ENCODE peak calls at places on chromosomes 6 and 20, in ten cellular contexts. C, H, F, W, E, O, Q, N, S and G are unnamed samples.

GRCh38 chr6:53723331-53723730 is 57.8 kb upstream of the KLHL31 start:
- DNase-seq in O (no peak), E (no peak), W (no peak), N (no peak), Q (no peak), C (no peak), S (no peak), H (no peak), F (no peak), G (no peak)

GRCh38 chr20:17863209-17863576 is 105.4 kb downstream of the SNX5 start:
- DNase-seq in F (no peak), H (no peak), N (no peak), E (no peak), Q (no peak), C (no peak), W (no peak), O (no peak), S (no peak), G (no peak)

GRCh38 chr20:35305682-35306556 is 13.7 kb upstream of the FAM83C start:
- DNase-seq in W (peak), O (peak), Q (peak), F (no peak), E (no peak), C (no peak), S (no peak), N (peak), H (peak), G (no peak)

GRCh38 chr20:14069796-14070195 is 74.5 kb downstream of the MACROD2 start:
- DNase-seq in S (no peak), Q (peak), F (no peak), N (peak), E (no peak), H (no peak), C (no peak), W (peak), O (peak), G (no peak)

GRCh38 chr6:26064619-26065257 is 22.5 kb upstream of the HFE start:
- DNase-seq in S (no peak), C (no peak), O (peak), F (peak), E (no peak), W (peak), H (no peak), N (no peak), Q (peak), G (peak)

GRCh38 chr6:151380848-151381205 is 10.5 kb downstream of the ZBTB2 start:
- DNase-seq in Q (no peak), S (no peak), N (no peak), F (no peak), W (no peak), E (no peak), H (no peak), C (no peak), O (no peak), G (no peak)

GRCh38 chr20:35395728-35396127 is 16.0 kb downstream of the UQCC1 start:
- DNase-seq in C (no peak), W (peak), F (no peak), Q (peak), O (peak), E (no peak), N (no peak), H (peak), S (no peak), G (no peak)

GRCh38 chr6:145815875-145816274 is 1.3 kb upstream of the FBXO30 start:
- DNase-seq in W (peak), Q (peak), S (no peak), N (no peak), O (no peak), F (no peak), H (no peak), C (no peak), E (no peak), G (peak)

GRCh38 chr6:45310118-45310788 is 17.9 kb upstream of the RUNX2 start:
- DNase-seq in W (no peak), O (no peak), N (no peak), C (peak), Q (peak), F (no peak), E (no peak), H (no peak), S (no peak), G (no peak)

GRCh38 chr6:52820198-52820597 is 16.6 kb upstream of the GSTA1 start:
- DNase-seq in N (no peak), F (no peak), W (peak), E (no peak), Q (no peak), H (no peak), O (no peak), C (no peak), S (no peak), G (no peak)

GRCh38 chr20:8853805-8854338 is 215.0 kb upstream of the PLCB4 start:
- DNase-seq in O (peak), W (peak), S (no peak), C (no peak), F (no peak), N (peak), Q (peak), E (no peak), H (peak), G (peak)

GRCh38 chr20:37690626-37691369 is 3.0 kb upstream of the CTNNBL1 start:
- DNase-seq in H (no peak), O (no peak), E (no peak), S (no peak), C (no peak), Q (no peak), F (no peak), N (no peak), W (no peak), G (no peak)

GRCh38 chr20:21681932-21682318 is 23.5 kb upstream of the PAX1 start:
- DNase-seq in C (no peak), F (no peak), E (no peak), S (no peak), O (no peak), Q (no peak), W (no peak), N (no peak), H (no peak), G (no peak)

GRCh38 chr6:170000071-170000843 is 248.8 kb downstream of the ERMARD start:
- DNase-seq in W (no peak), N (no peak), Q (no peak), E (no peak), O (no peak), H (no peak), S (no peak), F (no peak), C (no peak), G (no peak)

GRCh38 chr6:161740486-161740885 is 466.6 kb upstream of the AGPAT4 start:
- DNase-seq in N (no peak), Q (no peak), C (no peak), H (no peak), E (no peak), F (no peak), W (no peak), S (no peak), O (no peak), G (no peak)

GRCh38 chr20:50520222-50520877 is 10.2 kb downstream of the PTPN1 start:
- DNase-seq in W (no peak), C (no peak), F (no peak), H (no peak), S (no peak), Q (no peak), N (no peak), E (no peak), O (no peak), G (no peak)

GRCh38 chr20:52379723-52380336 is 188.3 kb upstream of the ZFP64 start:
- DNase-seq in Q (no peak), S (no peak), E (no peak), O (peak), F (no peak), W (peak), C (no peak), H (peak), N (no peak), G (peak)

GRCh38 chr6:145749632-145750031 is 14.3 kb upstream of the EPM2A start:
- DNase-seq in S (no peak), C (no peak), O (peak), W (peak), N (peak), H (no peak), Q (peak), E (no peak), F (no peak), G (peak)

GRCh38 chr6:122476131-122476530 is 4.5 kb upstream of the SERINC1 start:
- DNase-seq in O (no peak), S (no peak), Q (no peak), F (no peak), N (no peak), W (peak), E (no peak), H (no peak), C (no peak), G (peak)

GRCh38 chr20:10646006-10646405 is 27.8 kb downstream of the JAG1 start:
- DNase-seq in F (no peak), E (no peak), Q (no peak), W (no peak), O (no peak), S (no peak), H (no peak), C (no peak), N (no peak), G (no peak)

GRCh38 chr6:56953597-56954388 is 1.1 kb upstream of the BEND6 start:
- DNase-seq in S (no peak), W (peak), O (no peak), H (no peak), F (no peak), Q (no peak), E (no peak), C (no peak), N (peak), G (peak)

GRCh38 chr20:47680804-47681529 is 104.3 kb downstream of the SULF2 start:
- DNase-seq in F (no peak), O (peak), Q (peak), W (peak), C (no peak), N (no peak), H (no peak), S (no peak), E (no peak), G (no peak)

GRCh38 chr6:13538084-13538483 is 36.3 kb upstream of the SIRT5 start:
- DNase-seq in W (peak), Q (peak), H (peak), N (no peak), S (no peak), O (peak), E (no peak), F (no peak), C (no peak), G (peak)

GRCh38 chr6:166553563-166554271 is 32.8 kb downstream of the RAMACL start:
- DNase-seq in S (no peak), E (no peak), F (no peak), W (peak), Q (peak), O (peak), H (peak), C (no peak), N (peak), G (no peak)

GRCh38 chr6:43911625-43912577 is 141.9 kb downstream of the VEGFA start:
- DNase-seq in C (no peak), F (no peak), Q (no peak), H (no peak), S (no peak), E (no peak), N (no peak), W (no peak), O (no peak), G (no peak)

GRCh38 chr20:46572181-46572580 is 21.7 kb upstream of the OCSTAMP start:
- DNase-seq in Q (no peak), O (no peak), S (no peak), E (no peak), F (no peak), C (no peak), H (no peak), N (no peak), W (no peak), G (no peak)

GRCh38 chr6:41704028-41704427 is 31.4 kb downstream of the TFEB start:
- DNase-seq in Q (no peak), H (no peak), O (no peak), N (no peak), F (no peak), E (no peak), W (no peak), C (no peak), S (no peak), G (no peak)

GRCh38 chr6:130810307-130811030 is 16.7 kb upstream of the SMLR1 start:
- DNase-seq in S (no peak), F (no peak), H (no peak), E (no peak), Q (no peak), C (no peak), N (no peak), W (no peak), O (no peak), G (no peak)